ENCODE peak calls at places on chromosomes 4 and X, in five cellular contexts. B is stromal cell of bone marrow, J is H7, S is mesendoderm, P is GM20000. H is an unnamed sample.
A peak's percentile ranks its signal among the peaks of the same experiment; 100 is the strongest.

GRCh38 chr4:109067509-109068205 is 234.8 kb downstream of the COL25A1 start:
- DNase-seq in P (no peak), J (no peak), B (peak; percentile 54), S (no peak), H (no peak)

GRCh38 chr4:152258804-152259708 is 276.8 kb downstream of the FBXW7 start:
- DNase-seq in B (peak; percentile 84), J (no peak), P (no peak), S (peak; percentile 25), H (no peak)

GRCh38 chrX:9133426-9133825 is 99.5 kb upstream of the FAM9B start:
- DNase-seq in J (no peak), B (no peak), S (peak; percentile 87), P (no peak), H (no peak)

GRCh38 chrX:110421499-110422455 is 63.1 kb downstream of the RTL9 start:
- DNase-seq in P (no peak), S (no peak), B (no peak), J (no peak), H (no peak)

GRCh38 chr4:82798168-82799005 is at the start of gene SCD5:
- DNase-seq in P (peak; percentile 88), S (peak; percentile 54), J (peak; percentile 92), B (peak; percentile 73), H (peak; percentile 44)

GRCh38 chr4:6582889-6583504 is 8.0 kb downstream of the MAN2B2 start:
- DNase-seq in P (no peak), B (no peak), J (peak; percentile 77), S (peak; percentile 72), H (no peak)

GRCh38 chr4:73392936-73393335 is 11.2 kb upstream of the ALB start:
- DNase-seq in B (no peak), P (no peak), S (no peak), J (no peak), H (no peak)

GRCh38 chrX:106906361-106906760 is 3.2 kb upstream of the RIPPLY1 start:
- DNase-seq in S (no peak), J (no peak), P (no peak), B (no peak), H (no peak)

GRCh38 chr4:7096264-7096663 is 28.4 kb upstream of the GRPEL1 start:
- DNase-seq in S (no peak), P (no peak), B (no peak), J (no peak), H (no peak)

GRCh38 chrX:53065066-53065465 is 16.5 kb downstream of the GPR173 start:
- DNase-seq in P (no peak), S (no peak), B (no peak), J (no peak), H (no peak)

GRCh38 chr4:150297861-150298474 is 219.7 kb downstream of the DCLK2 start:
- DNase-seq in P (no peak), B (peak; percentile 48), J (peak; percentile 26), S (peak; percentile 49), H (no peak)

GRCh38 chrX:31245714-31246113 is 173.9 kb upstream of the FTHL17 start:
- DNase-seq in B (no peak), S (no peak), J (no peak), P (no peak), H (no peak)

GRCh38 chrX:39301041-39301440 is 499.8 kb downstream of the MID1IP1 start:
- DNase-seq in P (no peak), B (no peak), J (no peak), S (no peak), H (no peak)